ENCODE peak calls at places on chromosomes 12 and 14, in ten cellular contexts. M is stomach; T is HFF-Myc; K is fibroblast of the aortic adventitia; W is coronary artery; I is Peyer's patch; B is dorsolateral prefrontal cortex; L is CD8-positive, alpha-beta T cell; O is BJ; J is IMR-90. H is an unnamed sample.

GRCh38 chr12:1801285-1801975 is 18.9 kb upstream of the LRTM2 start:
- DNase-seq in M (no peak), T (no peak), K (peak; percentile 31), W (peak; percentile 53), I (peak; percentile 34), B (no peak), L (no peak), O (no peak), J (peak; percentile 29), H (peak; percentile 33)

GRCh38 chr12:20415013-20415412 is 46.7 kb downstream of the PDE3A start:
- DNase-seq in M (no peak), T (no peak), K (peak; percentile 41), W (no peak), I (no peak), B (no peak), L (no peak), O (no peak), J (no peak), H (no peak)

GRCh38 chr14:77268989-77269595 is 1.9 kb downstream of the NGB start:
- DNase-seq in M (no peak), T (no peak), K (no peak), W (no peak), I (no peak), B (no peak), L (no peak), O (no peak), J (no peak), H (no peak)

GRCh38 chr12:117914686-117915085 is 54.1 kb downstream of the KSR2 start:
- DNase-seq in M (no peak), T (no peak), K (no peak), W (no peak), I (no peak), B (no peak), L (no peak), O (no peak), J (no peak), H (no peak)

GRCh38 chr14:100201701-100202100 is 37.2 kb upstream of the YY1 start:
- DNase-seq in M (no peak), T (no peak), K (no peak), W (no peak), I (no peak), B (no peak), L (no peak), O (no peak), J (no peak), H (no peak)

GRCh38 chr14:93116676-93117200 is 1.0 kb upstream of the ITPK1 start:
- DNase-seq in M (no peak), T (no peak), K (no peak), W (no peak), I (no peak), B (no peak), L (no peak), O (no peak), J (no peak), H (no peak)

GRCh38 chr14:64761441-64762043 is 57.3 kb downstream of the PLEKHG3 start:
- DNase-seq in M (no peak), T (no peak), K (no peak), W (no peak), I (no peak), B (no peak), L (no peak), O (no peak), J (peak; percentile 49), H (no peak)

GRCh38 chr12:80937391-80938238 is at the start of gene LIN7A:
- DNase-seq in M (peak; percentile 27), T (no peak), K (peak; percentile 17), W (peak; percentile 70), I (no peak), B (no peak), L (no peak), O (no peak), J (peak; percentile 31), H (no peak)

GRCh38 chr14:24070285-24071143 is 848 bp upstream of the CPNE6 start:
- DNase-seq in M (no peak), T (no peak), K (no peak), W (no peak), I (no peak), B (no peak), L (peak; percentile 6), O (no peak), J (no peak), H (no peak)

GRCh38 chr12:111570090-111570961 is 28.8 kb downstream of the ATXN2 start:
- DNase-seq in M (no peak), T (peak; percentile 58), K (peak; percentile 85), W (no peak), I (no peak), B (no peak), L (no peak), O (peak; percentile 50), J (peak; percentile 92), H (no peak)

GRCh38 chr12:56118688-56119045 is 601 bp downstream of the ZC3H10 start:
- DNase-seq in M (no peak), T (no peak), K (no peak), W (no peak), I (no peak), B (no peak), L (no peak), O (no peak), J (no peak), H (no peak)

DNA sequence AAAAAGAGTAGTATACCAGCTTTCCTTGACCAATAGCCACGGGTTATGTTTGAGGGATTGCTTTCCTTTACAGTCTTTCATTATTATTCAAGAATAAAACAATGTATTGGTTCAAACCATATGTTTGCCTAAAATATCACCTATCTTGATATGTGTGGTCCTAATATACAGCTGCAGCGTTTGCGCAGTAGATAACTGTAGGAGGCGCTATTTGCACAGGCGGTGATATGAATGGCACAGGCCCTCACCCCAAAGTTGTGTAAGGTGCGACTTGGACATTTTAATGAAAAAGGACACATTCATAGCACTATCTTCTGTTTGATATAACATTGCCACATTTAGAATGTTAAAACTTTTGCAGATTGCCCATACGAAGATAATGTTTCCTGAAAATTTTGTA is 298.4 kb downstream of the TRHDE start:
- DNase-seq in M (no peak), T (no peak), K (no peak), W (no peak), I (no peak), B (no peak), L (no peak), O (no peak), J (no peak), H (no peak)
- TF ChIP-seq CTCF in M (no peak), T (peak; percentile 32), K (no peak), W (no peak), I (no peak), B (no peak), L (no peak), O (no peak), J (no peak), H (peak; percentile 33)

GRCh38 chr14:47772652-47773051 is 97.2 kb upstream of the MDGA2 start:
- DNase-seq in M (no peak), T (no peak), K (no peak), W (no peak), I (no peak), B (no peak), L (no peak), O (no peak), J (no peak), H (no peak)
- TF ChIP-seq CTCF in M (no peak), T (no peak), K (no peak), W (no peak), I (no peak), B (no peak), L (no peak), O (no peak), J (no peak), H (no peak)

GRCh38 chr12:52164624-52165023 is 27.2 kb downstream of the KRT80 start:
- DNase-seq in M (no peak), T (no peak), K (no peak), W (no peak), I (no peak), B (no peak), L (no peak), O (no peak), J (peak; percentile 47), H (no peak)
- TF ChIP-seq CTCF in M (no peak), T (no peak), K (no peak), W (no peak), I (no peak), B (no peak), L (no peak), O (no peak), J (no peak), H (no peak)

GRCh38 chr14:104370256-104370870 is 209.2 kb upstream of the C14orf180 start:
- DNase-seq in M (peak; percentile 39), T (no peak), K (no peak), W (no peak), I (no peak), B (no peak), L (no peak), O (no peak), J (no peak), H (no peak)
- TF ChIP-seq CTCF in M (no peak), T (no peak), K (no peak), W (no peak), I (no peak), B (peak; percentile 41), L (no peak), O (peak; percentile 11), J (no peak), H (peak; percentile 59)

GRCh38 chr12:49838973-49839633 is 3.8 kb downstream of the BCDIN3D start:
- DNase-seq in M (no peak), T (no peak), K (peak; percentile 69), W (no peak), I (no peak), B (no peak), L (peak; percentile 37), O (no peak), J (peak; percentile 35), H (no peak)
- TF ChIP-seq CTCF in M (no peak), T (peak; percentile 68), K (peak; percentile 76), W (peak; percentile 38), I (peak; percentile 66), B (peak; percentile 77), L (peak; percentile 76), O (peak; percentile 69), J (peak; percentile 70), H (peak; percentile 78)

DNA sequence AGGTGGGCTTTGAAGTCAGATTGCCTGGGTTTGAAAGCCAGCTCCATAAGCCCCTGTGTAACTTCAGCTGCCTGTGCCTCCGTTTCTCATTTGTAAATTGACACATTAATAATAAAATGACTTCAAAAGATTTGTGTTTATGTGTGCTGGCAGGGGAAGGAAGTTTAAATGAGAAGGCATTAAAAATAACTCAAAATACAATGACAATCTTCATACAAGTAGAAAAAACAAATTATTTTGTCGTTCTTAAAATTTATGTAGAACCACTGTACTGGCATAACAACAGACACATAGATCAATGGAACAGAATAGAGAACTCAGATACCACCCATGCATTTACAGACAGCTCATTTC is 83.0 kb downstream of the PPM1A start:
- DNase-seq in M (no peak), T (no peak), K (no peak), W (no peak), I (no peak), B (no peak), L (no peak), O (no peak), J (no peak), H (no peak)
- TF ChIP-seq CTCF in M (no peak), T (no peak), K (no peak), W (no peak), I (no peak), B (no peak), L (peak; percentile 43), O (no peak), J (no peak), H (no peak)

GRCh38 chr14:59570122-59570521 is 6.5 kb downstream of the CCDC175 start:
- DNase-seq in M (no peak), T (no peak), K (no peak), W (no peak), I (no peak), B (no peak), L (no peak), O (no peak), J (no peak), H (no peak)
- TF ChIP-seq CTCF in M (no peak), T (no peak), K (no peak), W (no peak), I (no peak), B (no peak), L (no peak), O (no peak), J (peak; percentile 21), H (no peak)